ENCODE peak calls at places on chromosomes 3 and 15, in five cellular contexts. S, N, E, J and M are unnamed samples. For H3K4me1, the result is how much of the 10 kb centered on the place peaks cover.

GRCh38 chr3:1600700-1601418 is 497.8 kb upstream of the CNTN4 start:
- DNase-seq in S (no peak), N (no peak), E (no peak), J (no peak), M (no peak)

GRCh38 chr15:76346666-76347506 is 10.3 kb downstream of the ISL2 start:
- DNase-seq in S (no peak), N (no peak), E (no peak), J (peak), M (no peak)

GRCh38 chr15:91849749-91850161 is 3.8 kb upstream of the SLCO3A1 start:
- DNase-seq in S (no peak), N (no peak), E (no peak), J (no peak), M (no peak)

GRCh38 chr3:186497608-186498007 is 46.6 kb downstream of the CRYGS start:
- DNase-seq in S (no peak), N (no peak), E (no peak), J (no peak), M (no peak)

GRCh38 chr15:98174286-98174685 is 213.8 kb downstream of the ARRDC4 start:
- DNase-seq in S (no peak), N (no peak), E (no peak), J (no peak), M (no peak)

GRCh38 chr15:25515633-25516032 is 76.8 kb upstream of the UBE3A start:
- DNase-seq in S (no peak), N (no peak), E (no peak), J (no peak), M (no peak)

GRCh38 chr3:115885621-115886020 is 262.3 kb downstream of the GAP43 start:
- DNase-seq in S (no peak), N (no peak), E (no peak), J (no peak), M (no peak)

GRCh38 chr15:94847325-94847724 is 616.0 kb downstream of the MCTP2 start:
- DNase-seq in S (no peak), N (no peak), E (no peak), J (no peak), M (no peak)

GRCh38 chr15:50939911-50940310 is 31.4 kb downstream of the AP4E1 start:
- DNase-seq in S (no peak), N (no peak), E (no peak), J (no peak), M (no peak)

GRCh38 chr3:190183121-190183520 is 62.4 kb upstream of the P3H2 start:
- DNase-seq in S (no peak), N (no peak), E (no peak), J (no peak), M (no peak)

GRCh38 chr3:134332344-134332743 is 41.9 kb downstream of the AMOTL2 start:
- DNase-seq in S (no peak), N (no peak), E (no peak), J (no peak), M (no peak)

GRCh38 chr3:105274958-105275357 is 91.8 kb upstream of the ALCAM start:
- DNase-seq in S (no peak), N (no peak), E (no peak), J (no peak), M (no peak)

GRCh38 chr3:87798567-87798947 is 260.2 kb downstream of the CGGBP1 start:
- DNase-seq in S (no peak), N (no peak), E (no peak), J (no peak), M (no peak)

GRCh38 chr3:178238179-178238578 is 298.1 kb upstream of the KCNMB2 start:
- DNase-seq in S (no peak), N (no peak), E (no peak), J (no peak), M (no peak)

GRCh38 chr3:107235193-107235922 is 141.9 kb upstream of the CCDC54 start:
- DNase-seq in S (no peak), N (no peak), E (no peak), J (no peak), M (no peak)

GRCh38 chr3:102471001-102471400 is 36.2 kb downstream of the ZPLD1 start:
- DNase-seq in S (no peak), N (no peak), E (no peak), J (no peak), M (no peak)

GRCh38 chr3:49841126-49841525 is 15.2 kb downstream of the TRAIP start:
- DNase-seq in S (no peak), N (no peak), E (no peak), J (no peak), M (no peak)

GRCh38 chr3:126186749-126187148 is 6.4 kb upstream of the ALDH1L1 start:
- DNase-seq in S (no peak), N (no peak), E (no peak), J (no peak), M (no peak)

GRCh38 chr3:134294302-134294925 is 43.8 kb upstream of the RYK start:
- DNase-seq in S (no peak), N (no peak), E (peak), J (no peak), M (no peak)

GRCh38 chr3:69200384-69201068 is 78.1 kb upstream of the LMOD3 start:
- DNase-seq in S (peak), N (no peak), E (no peak), J (peak), M (no peak)

GRCh38 chr3:4889896-4890295 is 89.3 kb upstream of the BHLHE40 start:
- DNase-seq in S (no peak), N (no peak), E (no peak), J (no peak), M (no peak)

GRCh38 chr3:134883697-134884385 is 88.8 kb downstream of the EPHB1 start:
- DNase-seq in S (no peak), N (no peak), E (no peak), J (no peak), M (no peak)

GRCh38 chr3:106518516-106518915 is 649.7 kb upstream of the CBLB start:
- DNase-seq in S (no peak), N (no peak), E (no peak), J (no peak), M (no peak)

DNA sequence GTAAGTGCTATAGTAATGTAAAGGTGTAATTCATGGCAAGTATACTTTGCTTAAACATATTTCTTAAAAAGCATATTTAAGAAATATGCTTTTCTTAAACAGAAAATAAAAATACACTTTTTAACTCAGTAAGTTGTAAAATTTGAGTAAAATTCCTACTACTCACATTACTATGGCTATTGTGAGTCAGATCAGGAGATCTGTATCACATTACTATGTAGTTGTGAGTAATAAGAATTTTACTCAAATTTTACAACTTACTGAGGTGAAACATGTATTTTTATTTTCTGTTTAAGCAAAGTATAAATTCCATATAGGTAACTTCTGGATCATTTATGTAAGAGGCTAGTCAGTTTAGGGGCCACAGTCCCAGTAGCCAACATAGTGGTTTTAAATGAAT is 8.5 kb downstream of the GPR87 start:
- DNase-seq in S (no peak), N (no peak), E (no peak), J (no peak), M (no peak)
- H3K4me1 ChIP-seq in S (under half), N (under half), E (under half), J (under half), M (under half)

GRCh38 chr3:111735912-111736311 is 123.2 kb upstream of the PHLDB2 start:
- DNase-seq in S (no peak), N (no peak), E (no peak), J (no peak), M (no peak)

GRCh38 chr3:111738238-111738637 is 120.8 kb upstream of the PHLDB2 start:
- DNase-seq in S (no peak), N (no peak), E (no peak), J (no peak), M (no peak)

GRCh38 chr3:111738790-111739189 is 120.3 kb upstream of the PHLDB2 start:
- DNase-seq in S (no peak), N (no peak), E (no peak), J (no peak), M (no peak)

GRCh38 chr3:111737712-111738097 is 121.4 kb upstream of the PHLDB2 start:
- DNase-seq in S (peak), N (no peak), E (no peak), J (no peak), M (peak)

GRCh38 chr3:111737056-111737711 is 121.9 kb upstream of the PHLDB2 start:
- DNase-seq in S (peak), N (peak), E (no peak), J (no peak), M (peak)
- H3K4me1 ChIP-seq in S (half or more), N (under half), E (under half), J (under half), M (half or more)

GRCh38 chr3:175340338-175341015 is 481.3 kb downstream of the NAALADL2 start:
- DNase-seq in S (no peak), N (no peak), E (no peak), J (no peak), M (no peak)
- H3K4me1 ChIP-seq in S (under half), N (under half), E (under half), J (under half), M (under half)

DNA sequence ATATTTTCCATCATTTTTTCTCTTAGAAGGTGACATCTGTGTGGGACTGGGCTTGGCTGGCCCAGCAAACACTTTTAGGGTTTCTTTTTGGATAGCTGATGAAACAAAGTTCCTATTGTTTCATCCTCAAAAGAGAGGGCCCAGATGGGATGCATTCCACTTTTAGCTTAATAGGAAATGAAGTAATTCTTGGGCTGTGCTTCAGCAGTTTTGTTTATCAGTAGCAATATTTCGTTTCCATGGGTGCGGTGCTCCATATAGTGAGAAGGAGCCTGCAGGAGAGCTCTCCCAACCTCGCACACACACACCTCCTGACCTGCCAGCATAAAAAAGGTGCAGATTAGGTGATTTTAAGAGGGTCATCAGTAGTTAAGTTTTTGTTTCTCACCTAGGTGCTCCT is 147.5 kb downstream of the AKAP13 start:
- DNase-seq in S (no peak), N (no peak), E (no peak), J (no peak), M (no peak)
- H3K4me1 ChIP-seq in S (under half), N (under half), E (under half), J (under half), M (half or more)

GRCh38 chr15:44718180-44718926 is 7.0 kb downstream of the B2M start:
- DNase-seq in S (no peak), N (no peak), E (no peak), J (no peak), M (no peak)

GRCh38 chr15:44716983-44717602 is 5.8 kb downstream of the B2M start:
- DNase-seq in S (no peak), N (no peak), E (no peak), J (no peak), M (no peak)

GRCh38 chr15:44720460-44721185 is 9.3 kb downstream of the B2M start:
- DNase-seq in S (no peak), N (no peak), E (no peak), J (no peak), M (no peak)

GRCh38 chr15:44718927-44719292 is 7.6 kb downstream of the B2M start:
- DNase-seq in S (no peak), N (no peak), E (no peak), J (no peak), M (no peak)

GRCh38 chr15:44719293-44719999 is 8.1 kb downstream of the B2M start:
- DNase-seq in S (no peak), N (no peak), E (peak), J (peak), M (no peak)
- H3K4me1 ChIP-seq in S (under half), N (under half), E (half or more), J (under half), M (under half)

DNA sequence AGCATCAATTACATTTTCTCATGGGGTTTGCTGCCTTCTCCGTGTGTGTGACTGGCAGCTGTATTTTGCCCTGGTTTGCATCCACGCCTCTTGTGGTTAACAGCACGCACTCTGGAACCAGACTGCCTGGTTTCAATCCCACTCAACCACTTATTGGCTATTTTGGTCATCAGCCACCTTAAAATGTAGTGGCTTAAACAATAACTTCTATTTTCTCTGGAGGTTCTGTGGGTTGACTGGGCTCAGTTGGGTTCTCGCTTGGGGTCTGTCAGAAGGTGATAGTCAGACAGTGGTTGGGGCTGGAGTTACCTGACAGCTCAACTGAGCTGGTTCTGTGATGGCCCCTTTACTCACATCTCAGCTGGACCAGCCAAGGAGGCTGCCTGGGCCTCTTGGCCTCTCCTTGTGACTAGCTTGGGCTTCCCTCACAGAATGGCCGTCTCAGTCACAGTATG is 36.8 kb downstream of the EHD4 start:
- DNase-seq in S (no peak), N (no peak), E (no peak), J (no peak), M (no peak)
- H3K4me1 ChIP-seq in S (under half), N (under half), E (half or more), J (under half), M (half or more)